ENCODE peak calls at places on chromosome 6, in eight cellular contexts. F, R, K, Z, C, E, A and M are unnamed samples.

GRCh38 chr6:154901856-154902552 is 93.1 kb upstream of the TIAM2 start:
- DNase-seq in C (no peak), F (no peak), K (no peak), A (no peak), Z (no peak), E (no peak), R (no peak), M (no peak)

GRCh38 chr6:36577298-36577697 is 16.9 kb upstream of the SRSF3 start:
- DNase-seq in E (peak), K (peak), R (no peak), F (no peak), Z (no peak), C (peak), A (no peak), M (no peak)

GRCh38 chr6:40395066-40395697 is 192.0 kb downstream of the LRFN2 start:
- DNase-seq in E (no peak), C (no peak), F (no peak), A (peak), K (peak), R (no peak), Z (no peak), M (no peak)

GRCh38 chr6:73503027-73503772 is 17.6 kb downstream of the EEF1A1 start:
- DNase-seq in Z (no peak), E (no peak), R (no peak), F (no peak), K (no peak), C (no peak), A (no peak), M (no peak)

GRCh38 chr6:35596448-35597442 is 84.0 kb upstream of the TULP1 start:
- DNase-seq in A (no peak), E (no peak), R (no peak), F (no peak), C (peak), Z (no peak), K (peak), M (no peak)

GRCh38 chr6:168179702-168180382 is 100.8 kb upstream of the FRMD1 start:
- DNase-seq in R (no peak), K (no peak), A (no peak), Z (no peak), C (no peak), E (no peak), F (no peak), M (no peak)

GRCh38 chr6:106870069-106870468 is 104.5 kb downstream of the CD24 start:
- DNase-seq in R (no peak), A (no peak), C (no peak), F (no peak), E (peak), Z (no peak), K (peak), M (no peak)

GRCh38 chr6:20574355-20574754 is 40.1 kb downstream of the CDKAL1 start:
- DNase-seq in C (no peak), Z (no peak), F (no peak), K (no peak), A (no peak), R (no peak), E (no peak), M (no peak)

GRCh38 chr6:30770164-30770563 is 25.8 kb upstream of the IER3 start:
- DNase-seq in A (no peak), C (no peak), K (peak), F (no peak), R (no peak), Z (no peak), E (no peak), M (no peak)

GRCh38 chr6:37516076-37516919 is 16.6 kb upstream of the CCDC167 start:
- DNase-seq in Z (peak), K (peak), R (peak), F (peak), E (no peak), C (no peak), A (peak), M (no peak)

GRCh38 chr6:149234051-149234962 is 83.2 kb upstream of the TAB2 start:
- DNase-seq in K (peak), E (no peak), R (no peak), A (no peak), Z (peak), C (no peak), F (no peak), M (no peak)